ENCODE peak calls at places on chromosomes 13 and 19, in seven cellular contexts. D is CD8-positive, alpha-beta memory T cell; A is GM10248; L is stimulated activated CD4-positive, alpha-beta T cell treated with anti-CD3 and anti-CD28 coated beads, Interleukin-2, amount 100 ng/mL, for 48 hours; S is posterior cingulate gyrus; P is stimulated activated effector memory CD8-positive, alpha-beta T cell treated with anti-CD3 and anti-CD28 coated beads, Interleukin-12 subunit alpha, Interleukin-12 subunit beta, amount 100 ng/mL, for 72 hours; V is iPS-NIHi11. O is an unnamed sample.

GRCh38 chr19:3358919-3359849 is 7.2 kb upstream of the NFIC start:
- DNase-seq in D (peak), A (peak), L (peak), S (peak), P (peak), V (peak), O (peak)

GRCh38 chr13:108305655-108306054 is 36.1 kb downstream of the TNFSF13B start:
- DNase-seq in D (no peak), A (no peak), L (no peak), S (no peak), P (no peak), V (no peak), O (no peak)

GRCh38 chr13:95327190-95327589 is 25.9 kb upstream of the ABCC4 start:
- DNase-seq in D (no peak), A (no peak), L (no peak), S (no peak), P (no peak), V (no peak), O (no peak)

GRCh38 chr13:24626449-24626848 is 53.8 kb upstream of the ATP12A start:
- DNase-seq in D (peak), A (no peak), L (no peak), S (no peak), P (no peak), V (no peak), O (no peak)

GRCh38 chr13:74325106-74325505 is 190.9 kb upstream of the KLF12 start:
- DNase-seq in D (no peak), A (no peak), L (no peak), S (no peak), P (no peak), V (no peak), O (no peak)

GRCh38 chr19:40210919-40211318 is 7.3 kb downstream of the TTC9B start:
- DNase-seq in D (no peak), A (no peak), L (no peak), S (no peak), P (no peak), V (no peak), O (no peak)

GRCh38 chr19:38932425-38933179 is 1.9 kb downstream of the MRPS12 start:
- DNase-seq in D (no peak), A (no peak), L (peak), S (no peak), P (no peak), V (no peak), O (peak)

GRCh38 chr19:16462757-16463250 is 9.0 kb downstream of the EPS15L1 start:
- DNase-seq in D (no peak), A (no peak), L (no peak), S (peak), P (peak), V (no peak), O (no peak)

GRCh38 chr19:4414800-4415251 is 12.4 kb downstream of the CHAF1A start:
- DNase-seq in D (no peak), A (no peak), L (no peak), S (no peak), P (no peak), V (no peak), O (no peak)

GRCh38 chr13:110779046-110779445 is 65.5 kb downstream of the ING1 start:
- DNase-seq in D (no peak), A (no peak), L (no peak), S (no peak), P (no peak), V (no peak), O (no peak)

GRCh38 chr13:19085876-19086275 is 95.7 kb downstream of the TUBA3C start:
- DNase-seq in D (no peak), A (no peak), L (no peak), S (no peak), P (no peak), V (no peak), O (no peak)

GRCh38 chr13:39415403-39415802 is 187.6 kb downstream of the LHFPL6 start:
- DNase-seq in D (no peak), A (no peak), L (no peak), S (peak), P (no peak), V (no peak), O (no peak)

GRCh38 chr13:34156841-34157365 is 339.0 kb downstream of the RFC3 start:
- DNase-seq in D (no peak), A (peak), L (peak), S (peak), P (peak), V (peak), O (no peak)

GRCh38 chr19:2270572-2271515 is 11.1 kb downstream of the PEAK3 start:
- DNase-seq in D (peak), A (peak), L (peak), S (peak), P (peak), V (peak), O (peak)

GRCh38 chr19:4049432-4049831 is 17.3 kb downstream of the ZBTB7A start:
- DNase-seq in D (no peak), A (no peak), L (no peak), S (no peak), P (no peak), V (no peak), O (no peak)

GRCh38 chr13:47287291-47287751 is 390.5 kb upstream of the HTR2A start:
- DNase-seq in D (no peak), A (no peak), L (no peak), S (no peak), P (no peak), V (no peak), O (no peak)

GRCh38 chr13:24306632-24307031 is 2.7 kb upstream of the C1QTNF9 start:
- DNase-seq in D (no peak), A (no peak), L (no peak), S (no peak), P (no peak), V (no peak), O (no peak)

GRCh38 chr13:99986751-99987150 is 5.2 kb downstream of the ZIC2 start:
- DNase-seq in D (no peak), A (no peak), L (no peak), S (no peak), P (no peak), V (no peak), O (no peak)

GRCh38 chr19:20359933-20360720 is 193.1 kb downstream of the ZNF486 start:
- DNase-seq in D (no peak), A (no peak), L (no peak), S (peak), P (no peak), V (peak), O (no peak)

GRCh38 chr13:93249259-93249917 is 22.8 kb downstream of the GPC6 start:
- DNase-seq in D (no peak), A (no peak), L (no peak), S (no peak), P (no peak), V (no peak), O (no peak)

GRCh38 chr19:28785961-28786360 is 427.0 kb downstream of the UQCRFS1 start:
- DNase-seq in D (no peak), A (no peak), L (no peak), S (no peak), P (no peak), V (peak), O (no peak)

GRCh38 chr19:11781295-11782057 is 14.7 kb downstream of the ZNF441 start:
- DNase-seq in D (no peak), A (no peak), L (no peak), S (no peak), P (no peak), V (no peak), O (no peak)

GRCh38 chr13:100234524-100235136 is 145.7 kb downstream of the PCCA start:
- DNase-seq in D (no peak), A (no peak), L (no peak), S (no peak), P (no peak), V (no peak), O (no peak)

GRCh38 chr19:8028951-8029491 is 23.5 kb upstream of the CCL25 start:
- DNase-seq in D (no peak), A (no peak), L (no peak), S (no peak), P (no peak), V (peak), O (no peak)

GRCh38 chr13:113651511-113652403 is 6.2 kb downstream of the ATP4B start:
- DNase-seq in D (no peak), A (no peak), L (no peak), S (no peak), P (no peak), V (no peak), O (no peak)

GRCh38 chr19:37227996-37228395 is 10.0 kb downstream of the ZNF383 start:
- DNase-seq in D (peak), A (no peak), L (peak), S (no peak), P (no peak), V (peak), O (no peak)

GRCh38 chr13:51158923-51159322 is 47.8 kb upstream of the C13orf42 start:
- DNase-seq in D (no peak), A (no peak), L (no peak), S (no peak), P (no peak), V (no peak), O (no peak)

GRCh38 chr19:8111376-8111775 is 38.0 kb downstream of the FBN3 start:
- DNase-seq in D (no peak), A (no peak), L (no peak), S (no peak), P (no peak), V (no peak), O (no peak)

GRCh38 chr19:3773814-3774515 is 1.9 kb upstream of the RAX2 start:
- DNase-seq in D (no peak), A (no peak), L (no peak), S (no peak), P (no peak), V (no peak), O (no peak)

GRCh38 chr19:9620842-9621155 is 233 bp downstream of the ZNF561 start:
- DNase-seq in D (no peak), A (no peak), L (no peak), S (no peak), P (no peak), V (no peak), O (no peak)

GRCh38 chr19:12034196-12034595 is 1.3 kb downstream of the ZNF433 start:
- DNase-seq in D (no peak), A (no peak), L (no peak), S (no peak), P (no peak), V (no peak), O (no peak)

GRCh38 chr19:32866564-32867265 is 2.9 kb downstream of the SLC7A9 start:
- DNase-seq in D (no peak), A (no peak), L (no peak), S (no peak), P (no peak), V (no peak), O (no peak)

GRCh38 chr13:78197231-78197630 is 278.6 kb upstream of the EDNRB start:
- DNase-seq in D (no peak), A (no peak), L (no peak), S (no peak), P (no peak), V (no peak), O (no peak)

GRCh38 chr13:25292301-25292700 is 5.0 kb upstream of the MTMR6 start:
- DNase-seq in D (no peak), A (no peak), L (no peak), S (no peak), P (no peak), V (peak), O (no peak)

GRCh38 chr19:15488489-15489226 is 9.4 kb upstream of the PGLYRP2 start:
- DNase-seq in D (no peak), A (no peak), L (no peak), S (no peak), P (no peak), V (no peak), O (no peak)